ENCODE peak calls at places on chromosomes 11 and 22, in five cellular contexts. T, S, E, P and R are unnamed samples.

GRCh38 chr11:35978891-35979290 is 35.0 kb downstream of the LDLRAD3 start:
- DNase-seq in E (no peak), P (no peak), S (no peak), T (no peak), R (no peak)

GRCh38 chr11:28834877-28835276 is 726.7 kb downstream of the METTL15 start:
- DNase-seq in P (no peak), E (no peak), T (no peak), S (peak; percentile 97), R (no peak)

GRCh38 chr11:111538407-111539114 is 2.0 kb upstream of the LAYN start:
- DNase-seq in E (no peak), S (peak; percentile 43), P (no peak), T (no peak), R (no peak)

GRCh38 chr11:409008-409599 is 5.7 kb downstream of the SIGIRR start:
- DNase-seq in E (no peak), S (no peak), T (no peak), P (no peak), R (no peak)

GRCh38 chr22:41117127-41117965 is 25.0 kb downstream of the EP300 start:
- DNase-seq in T (no peak), E (no peak), P (no peak), S (no peak), R (no peak)

GRCh38 chr11:213111-213510 is 5.6 kb downstream of the RIC8A start:
- DNase-seq in S (no peak), E (peak; percentile 43), P (no peak), T (peak; percentile 9), R (no peak)

GRCh38 chr22:17143826-17144225 is 15.3 kb downstream of the HDHD5 start:
- DNase-seq in E (no peak), P (no peak), T (no peak), S (no peak), R (peak; percentile 75)

GRCh38 chr11:63609536-63609935 is 4.7 kb downstream of the PLAAT3 start:
- DNase-seq in S (no peak), E (no peak), P (no peak), T (peak; percentile 33), R (no peak)

GRCh38 chr11:76209956-76210885 is 3.9 kb upstream of the WNT11 start:
- DNase-seq in P (no peak), S (peak; percentile 74), T (peak; percentile 50), E (peak; percentile 71), R (peak; percentile 94)

GRCh38 chr11:126186031-126186698 is 25.3 kb downstream of the RPUSD4 start:
- DNase-seq in S (peak; percentile 9), P (no peak), T (no peak), E (no peak), R (no peak)

GRCh38 chr11:4464216-4465159 is 15.4 kb downstream of the OR52K2 start:
- DNase-seq in E (no peak), S (peak; percentile 7), T (no peak), P (no peak), R (no peak)

GRCh38 chr11:7651700-7652099 is 21.6 kb downstream of the CYB5R2 start:
- DNase-seq in T (no peak), P (no peak), E (no peak), S (no peak), R (peak; percentile 77)

GRCh38 chr22:25645964-25646363 is 81.5 kb downstream of the GRK3 start:
- DNase-seq in T (no peak), P (no peak), E (no peak), S (peak; percentile 10), R (no peak)

GRCh38 chr22:36155702-36156101 is 4.9 kb downstream of the APOL3 start:
- DNase-seq in P (peak; percentile 94), T (peak; percentile 40), E (no peak), S (no peak), R (peak; percentile 93)

GRCh38 chr22:49674479-49674830 is 153.2 kb downstream of the BRD1 start:
- DNase-seq in T (no peak), P (no peak), E (peak; percentile 20), S (no peak), R (peak; percentile 23)

GRCh38 chr22:25373961-25374360 is 154.5 kb downstream of the CRYBB2 start:
- DNase-seq in S (no peak), T (no peak), P (no peak), E (no peak), R (no peak)

GRCh38 chr11:5297671-5298070 is 4.1 kb downstream of the OR51B4 start:
- DNase-seq in T (no peak), P (no peak), E (no peak), S (peak; percentile 65), R (no peak)

GRCh38 chr11:69220581-69221051 is 64.9 kb downstream of the SMIM38 start:
- DNase-seq in P (no peak), E (peak; percentile 47), S (no peak), T (peak; percentile 25), R (peak; percentile 86)

GRCh38 chr11:7892751-7893356 is 38.2 kb downstream of the OR10A6 start:
- DNase-seq in S (peak; percentile 74), P (no peak), T (no peak), E (no peak), R (no peak)

GRCh38 chr11:68467446-68467845 is 6.9 kb downstream of the PPP6R3 start:
- DNase-seq in E (no peak), T (no peak), P (no peak), S (no peak), R (no peak)

GRCh38 chr11:45736424-45736823 is 68.5 kb upstream of the SLC35C1 start:
- DNase-seq in T (no peak), P (no peak), E (no peak), S (peak; percentile 19), R (no peak)

GRCh38 chr11:44916316-44916715 is 34.4 kb downstream of the TP53I11 start:
- DNase-seq in T (no peak), S (no peak), P (no peak), E (no peak), R (no peak)

GRCh38 chr22:24592144-24592845 is 578 bp downstream of the LRRC75B start:
- DNase-seq in S (no peak), P (no peak), T (no peak), E (no peak), R (no peak)

GRCh38 chr11:115247953-115248352 is 256.3 kb downstream of the CADM1 start:
- DNase-seq in S (no peak), T (no peak), E (no peak), P (no peak), R (no peak)

GRCh38 chr11:45933131-45933821 is 10.8 kb downstream of the LARGE2 start:
- DNase-seq in P (peak; percentile 78), E (no peak), S (peak; percentile 71), T (peak; percentile 79), R (peak; percentile 83)

GRCh38 chr11:13094930-13095687 is 86.0 kb downstream of the RASSF10 start:
- DNase-seq in P (no peak), T (no peak), E (no peak), S (no peak), R (no peak)

GRCh38 chr11:77658213-77659013 is 20.8 kb upstream of the CLNS1A start:
- DNase-seq in P (no peak), S (peak; percentile 64), T (no peak), E (no peak), R (no peak)

GRCh38 chr22:17912942-17913704 is 111.2 kb downstream of the MICAL3 start:
- DNase-seq in T (no peak), P (no peak), E (no peak), S (no peak), R (no peak)

GRCh38 chr22:27192135-27192900 is 534.9 kb downstream of the MIAT start:
- DNase-seq in T (no peak), P (no peak), S (no peak), E (no peak), R (no peak)

GRCh38 chr11:15770798-15771414 is 585.4 kb downstream of the SOX6 start:
- DNase-seq in T (peak; percentile 37), S (peak; percentile 52), E (no peak), P (no peak), R (no peak)

GRCh38 chr22:45285431-45286058 is 796 bp downstream of the UPK3A start:
- DNase-seq in E (no peak), T (no peak), P (no peak), S (no peak), R (no peak)
- H3K4me3 ChIP-seq in E (no peak overlapping the region), T (no peak overlapping the region), P (no peak overlapping the region), S (no peak overlapping the region), R (no peak overlapping the region)

DNA sequence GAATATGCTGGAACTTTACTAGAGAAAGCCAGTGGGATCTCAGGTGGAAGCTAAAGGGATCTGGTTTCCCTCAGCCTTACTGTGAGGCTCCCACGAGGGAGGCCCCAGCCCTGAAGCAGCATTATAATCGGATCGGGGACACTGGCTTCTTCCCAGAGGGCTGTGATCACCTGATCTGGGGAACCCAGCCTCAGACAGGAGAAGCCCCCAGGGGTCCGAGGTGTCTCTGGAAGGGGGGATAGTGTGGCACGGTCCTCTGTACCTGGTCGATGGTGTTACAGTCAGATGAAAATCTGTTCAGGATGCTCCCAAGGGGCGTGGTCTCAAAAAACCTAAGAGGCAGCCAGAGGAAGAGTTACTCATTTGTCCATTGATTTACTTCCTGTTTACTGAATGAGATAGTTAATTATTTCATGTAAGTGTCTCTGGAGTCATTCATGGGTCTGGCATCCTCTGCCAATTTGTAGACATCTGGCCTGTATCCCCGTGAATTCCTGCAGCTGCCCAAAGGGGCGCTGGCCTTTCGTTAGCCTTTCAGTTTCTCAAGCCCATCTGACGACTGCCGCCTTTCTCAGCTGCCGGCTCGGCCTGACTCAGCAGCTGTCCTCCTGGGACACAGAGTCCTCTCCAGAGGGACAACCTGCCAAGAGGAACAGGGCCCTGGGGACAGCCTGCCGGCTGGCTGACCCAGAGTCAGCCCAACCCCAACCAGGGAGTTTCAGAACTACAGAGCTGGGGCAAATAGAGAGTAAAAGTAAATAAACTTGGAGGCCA is 17.0 kb upstream of the KCNJ11 start:
- DNase-seq in T (peak; percentile 91), E (peak; percentile 82), P (no peak), S (peak; percentile 7), R (peak; percentile 90)
- TF ChIP-seq CTCF in T (no peak), E (peak; percentile 39), P (peak; percentile 35), S (no peak), R (no peak)

GRCh38 chr11:65112551-65113360 is 1.1 kb downstream of the TM7SF2 start:
- DNase-seq in E (no peak), S (peak; percentile 27), T (peak; percentile 75), P (no peak), R (no peak)
- TF ChIP-seq POLR2A in E (no peak), S (no peak), T (no peak), P (no peak), R (no peak)

GRCh38 chr11:61497473-61497872 is 11.1 kb upstream of the LRRC10B start:
- DNase-seq in S (no peak), E (no peak), T (no peak), P (no peak), R (no peak)
- H3K4me3 ChIP-seq in S (no peak overlapping the region), E (no peak overlapping the region), T (no peak overlapping the region), P (no peak overlapping the region), R (no peak overlapping the region)

GRCh38 chr22:45317551-45318167 is 7.9 kb downstream of the FAM118A start:
- DNase-seq in S (peak; percentile 37), T (peak; percentile 75), P (no peak), E (peak; percentile 66), R (peak; percentile 63)
- TF ChIP-seq CTCF in S (peak; percentile 23), T (peak; percentile 43), P (peak; percentile 59), E (peak; percentile 79), R (no peak)